ENCODE peak calls at places on chromosome 13, in eight cellular contexts. V is neural progenitor cell, Z is PC-3, M is heart right ventricle, T is suprapubic skin, W is hepatocyte, F is AG04450, Y is sigmoid colon. N is an unnamed sample.

GRCh38 chr13:113982296-113982661 is 8.4 kb upstream of the C13orf46 start:
- DNase-seq in V (no peak), Z (no peak), M (no peak), T (peak; percentile 65), W (no peak), F (no peak), Y (peak; percentile 56), N (no peak)

GRCh38 chr13:75076476-75076875 is 405.5 kb downstream of the TBC1D4 start:
- DNase-seq in V (peak; percentile 9), Z (no peak), M (no peak), T (no peak), W (no peak), F (no peak), Y (no peak), N (no peak)

GRCh38 chr13:112652512-112653458 is 37.1 kb upstream of the ATP11A start:
- DNase-seq in V (no peak), Z (peak; percentile 39), M (no peak), T (no peak), W (no peak), F (no peak), Y (no peak), N (no peak)

GRCh38 chr13:40920826-40921225 is 98.3 kb downstream of the ELF1 start:
- DNase-seq in V (no peak), Z (peak; percentile 19), M (no peak), T (no peak), W (no peak), F (peak; percentile 8), Y (no peak), N (no peak)

GRCh38 chr13:86906458-86906857 is 764.7 kb upstream of the SLITRK5 start:
- DNase-seq in V (no peak), Z (no peak), M (no peak), T (no peak), W (no peak), F (no peak), Y (no peak), N (no peak)

GRCh38 chr13:48501705-48502104 is 31.2 kb downstream of the RCBTB2 start:
- DNase-seq in V (no peak), Z (peak; percentile 6), M (no peak), T (no peak), W (no peak), F (no peak), Y (no peak), N (no peak)

GRCh38 chr13:87674143-87674772 is 3.1 kb downstream of the SLITRK5 start:
- DNase-seq in V (peak; percentile 57), Z (no peak), M (no peak), T (no peak), W (no peak), F (no peak), Y (no peak), N (peak; percentile 55)

GRCh38 chr13:100304241-100304640 is 215.3 kb downstream of the PCCA start:
- DNase-seq in V (no peak), Z (no peak), M (no peak), T (no peak), W (no peak), F (no peak), Y (no peak), N (no peak)

GRCh38 chr13:63864171-63864902 is 2448.7 kb upstream of the PCDH20 start:
- DNase-seq in V (no peak), Z (no peak), M (no peak), T (no peak), W (no peak), F (no peak), Y (no peak), N (no peak)

GRCh38 chr13:109586509-109587346 is 199.7 kb downstream of the IRS2 start:
- DNase-seq in V (no peak), Z (no peak), M (no peak), T (no peak), W (peak; percentile 50), F (no peak), Y (no peak), N (peak; percentile 53)

GRCh38 chr13:53054569-53054968 is 26.0 kb downstream of the OLFM4 start:
- DNase-seq in V (no peak), Z (no peak), M (no peak), T (no peak), W (no peak), F (no peak), Y (no peak), N (no peak)

GRCh38 chr13:77429320-77430142 is 102.6 kb upstream of the MYCBP2 start:
- DNase-seq in V (no peak), Z (peak; percentile 81), M (no peak), T (no peak), W (no peak), F (no peak), Y (no peak), N (no peak)

GRCh38 chr13:39051157-39051556 is 12.9 kb downstream of the NHLRC3 start:
- DNase-seq in V (peak; percentile 65), Z (peak; percentile 52), M (no peak), T (no peak), W (peak; percentile 43), F (no peak), Y (no peak), N (no peak)

GRCh38 chr13:110340812-110341444 is 33.8 kb downstream of the COL4A2 start:
- DNase-seq in V (no peak), Z (no peak), M (peak; percentile 91), T (no peak), W (peak; percentile 51), F (no peak), Y (peak; percentile 98), N (peak; percentile 56)

GRCh38 chr13:72205773-72206172 is 338.8 kb upstream of the DACH1 start:
- DNase-seq in V (no peak), Z (peak; percentile 69), M (no peak), T (no peak), W (no peak), F (no peak), Y (no peak), N (no peak)

GRCh38 chr13:104326523-104326922 is 1260.3 kb upstream of the SLC10A2 start:
- DNase-seq in V (no peak), Z (no peak), M (no peak), T (no peak), W (no peak), F (no peak), Y (no peak), N (no peak)

GRCh38 chr13:38752726-38753125 is 65.8 kb downstream of the FREM2 start:
- DNase-seq in V (peak; percentile 31), Z (no peak), M (no peak), T (no peak), W (no peak), F (no peak), Y (no peak), N (peak; percentile 46)

GRCh38 chr13:103031332-103031873 is 34.8 kb downstream of the SLC10A2 start:
- DNase-seq in V (no peak), Z (no peak), M (no peak), T (no peak), W (no peak), F (no peak), Y (no peak), N (no peak)

GRCh38 chr13:19634129-19634740 is 776 bp downstream of the MPHOSPH8 start:
- DNase-seq in V (peak; percentile 19), Z (peak; percentile 46), M (no peak), T (no peak), W (peak; percentile 30), F (no peak), Y (peak; percentile 74), N (peak; percentile 53)

GRCh38 chr13:29260684-29261083 is 334.8 kb downstream of the SLC7A1 start:
- DNase-seq in V (no peak), Z (no peak), M (no peak), T (no peak), W (peak; percentile 23), F (no peak), Y (no peak), N (no peak)

GRCh38 chr13:29255567-29255966 is 339.9 kb downstream of the SLC7A1 start:
- DNase-seq in V (no peak), Z (no peak), M (no peak), T (no peak), W (no peak), F (no peak), Y (no peak), N (peak; percentile 51)

DNA sequence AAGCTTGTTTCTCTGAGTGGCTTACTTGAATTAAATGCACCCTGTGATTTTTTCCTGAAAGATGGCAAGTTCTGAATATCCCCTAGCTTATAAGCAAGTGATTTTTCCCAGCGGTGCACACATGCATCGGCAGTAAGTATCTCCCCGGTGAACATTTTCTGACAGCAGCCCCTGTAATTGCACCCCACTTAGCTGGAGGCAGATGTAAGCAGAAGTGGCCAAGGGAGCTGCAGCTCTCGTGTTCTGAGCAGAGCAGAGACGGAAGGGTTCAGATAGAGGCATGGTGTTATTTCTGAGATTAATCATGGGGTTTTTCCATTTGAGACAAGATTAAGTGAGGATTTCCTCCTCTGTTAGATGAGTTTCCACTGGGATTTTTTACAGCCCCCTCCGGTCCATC is 340.5 kb downstream of the SLC7A1 start:
- DNase-seq in V (no peak), Z (no peak), M (no peak), T (no peak), W (no peak), F (no peak), Y (no peak), N (no peak)
- H3K9me3 ChIP-seq in V (no peaks in the 10 kb centered on the region), Z (peaks cover 3% of the 10 kb centered on the region), M (no peaks in the 10 kb centered on the region), T (no peaks in the 10 kb centered on the region), W (no peaks in the 10 kb centered on the region), F (peaks cover 12% of the 10 kb centered on the region), Y (no peaks in the 10 kb centered on the region), N (peaks cover 28% of the 10 kb centered on the region)

DNA sequence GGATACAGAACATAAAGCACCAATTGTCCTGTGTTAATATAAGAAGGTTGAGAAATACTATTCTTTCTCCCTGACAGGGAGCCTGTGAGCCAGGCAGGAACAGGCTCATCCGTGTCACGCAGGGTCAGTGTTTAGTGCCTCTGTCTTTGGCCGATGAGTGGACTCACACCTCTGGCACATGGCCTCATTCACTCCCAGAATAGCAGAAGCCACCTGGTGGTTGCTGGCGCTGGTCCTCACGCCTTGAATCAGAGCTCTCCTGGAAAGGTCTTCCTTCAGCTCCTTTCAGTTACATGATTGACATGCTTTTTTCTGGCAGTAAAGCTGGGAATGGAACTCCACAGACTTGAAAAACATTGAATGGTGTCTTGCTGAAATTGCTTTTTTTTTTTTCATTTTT is 28.1 kb upstream of the SIAH3 start:
- DNase-seq in V (peak; percentile 55), Z (peak; percentile 41), M (peak; percentile 47), T (no peak), W (peak; percentile 32), F (no peak), Y (no peak), N (peak; percentile 86)
- TF ChIP-seq CTCF in V (peak; percentile 51), Z (peak; percentile 53), M (peak; percentile 33), T (no peak), W (peak; percentile 22), F (no peak), Y (no peak), N (peak; percentile 83)

GRCh38 chr13:73971481-73971880 is 162.7 kb downstream of the KLF12 start:
- DNase-seq in V (no peak), Z (no peak), M (no peak), T (no peak), W (no peak), F (no peak), Y (no peak), N (no peak)
- H3K9me3 ChIP-seq in V (no peaks in the 10 kb centered on the region), Z (no peaks in the 10 kb centered on the region), M (no peaks in the 10 kb centered on the region), T (no peaks in the 10 kb centered on the region), W (no peaks in the 10 kb centered on the region), F (no peaks in the 10 kb centered on the region), Y (no peaks in the 10 kb centered on the region), N (no peaks in the 10 kb centered on the region)

DNA sequence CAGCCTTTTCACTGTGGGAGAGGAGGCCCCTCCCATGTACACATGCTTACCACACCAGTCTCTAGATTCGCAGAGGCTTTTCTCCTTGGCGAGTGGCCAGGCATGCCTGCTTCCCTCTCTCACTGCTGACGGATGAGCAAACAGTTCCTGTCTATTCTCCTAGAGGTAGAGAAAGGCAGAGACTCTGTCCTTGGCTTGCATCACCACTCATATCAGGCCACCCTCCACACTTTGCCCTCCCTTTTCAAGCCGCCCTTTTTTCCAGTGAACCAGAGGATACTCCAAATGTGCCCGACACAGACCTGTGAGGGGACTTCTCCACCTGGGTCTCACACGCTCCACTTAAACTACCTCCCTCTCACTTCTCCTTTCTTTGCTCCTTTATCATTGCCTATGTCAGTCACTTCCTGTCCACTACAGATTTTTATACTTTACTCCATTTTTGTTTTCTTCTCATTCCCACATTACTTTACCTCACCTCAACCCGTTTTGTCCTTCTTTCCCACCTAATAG is 284.6 kb downstream of the DNAJC15 start:
- DNase-seq in V (no peak), Z (peak; percentile 16), M (peak; percentile 79), T (peak; percentile 87), W (peak; percentile 92), F (peak; percentile 59), Y (peak; percentile 94), N (peak; percentile 47)
- TF ChIP-seq CTCF in V (no peak), Z (no peak), M (no peak), T (no peak), W (no peak), F (no peak), Y (no peak), N (no peak)